ENCODE peak calls at places on chromosomes 1 and 21, in four cellular contexts. M, Z, D and A are unnamed samples.

GRCh38 chr21:26843912-26844257 is 1.3 kb downstream of the ADAMTS1 start:
- DNase-seq in M (peak; percentile 89), Z (no peak), D (no peak), A (no peak)

GRCh38 chr1:66311628-66312027 is 222.3 kb upstream of the SGIP1 start:
- DNase-seq in M (no peak), Z (no peak), D (no peak), A (no peak)

GRCh38 chr21:17526771-17527170 is 13.9 kb downstream of the CXADR start:
- DNase-seq in M (no peak), Z (no peak), D (no peak), A (no peak)

GRCh38 chr21:43865471-43866181 is 603 bp downstream of the AGPAT3 start:
- DNase-seq in M (peak; percentile 26), Z (peak; percentile 62), D (peak; percentile 60), A (peak; percentile 53)

GRCh38 chr1:223716302-223716862 is 4.0 kb downstream of the CAPN2 start:
- DNase-seq in M (peak; percentile 55), Z (no peak), D (no peak), A (no peak)

GRCh38 chr21:34274001-34274400 is 89.8 kb upstream of the KCNE2 start:
- DNase-seq in M (peak; percentile 61), Z (no peak), D (no peak), A (no peak)

GRCh38 chr21:19899645-19900044 is 1098.6 kb upstream of the NCAM2 start:
- DNase-seq in M (no peak), Z (no peak), D (no peak), A (no peak)

GRCh38 chr1:5388622-5389021 is 603.6 kb downstream of the NPHP4 start:
- DNase-seq in M (no peak), Z (no peak), D (no peak), A (no peak)

GRCh38 chr21:17139696-17140095 is 373.1 kb upstream of the CXADR start:
- DNase-seq in M (no peak), Z (no peak), D (no peak), A (no peak)

GRCh38 chr1:46653405-46653853 is 14.7 kb downstream of the ATPAF1 start:
- DNase-seq in M (peak; percentile 58), Z (no peak), D (no peak), A (no peak)

GRCh38 chr1:245598524-245599310 is 443.9 kb downstream of the KIF26B start:
- DNase-seq in M (peak; percentile 36), Z (no peak), D (peak; percentile 51), A (peak; percentile 50)

GRCh38 chr1:184583837-184584236 is 170.8 kb downstream of the EDEM3 start:
- DNase-seq in M (no peak), Z (no peak), D (no peak), A (no peak)

GRCh38 chr1:205447457-205448415 is 8.1 kb downstream of the BLACAT1 start:
- DNase-seq in M (peak; percentile 24), Z (no peak), D (no peak), A (no peak)

GRCh38 chr1:247370786-247371732 is 39.4 kb upstream of the ZNF496 start:
- DNase-seq in M (peak; percentile 54), Z (no peak), D (no peak), A (no peak)

GRCh38 chr1:81174811-81175476 is 625.8 kb upstream of the ADGRL2 start:
- DNase-seq in M (peak; percentile 92), Z (no peak), D (no peak), A (no peak)

GRCh38 chr1:147625274-147625986 is 44.9 kb downstream of the ACP6 start:
- DNase-seq in M (no peak), Z (no peak), D (no peak), A (no peak)

GRCh38 chr1:100868364-100868995 is 26.2 kb downstream of the EXTL2 start:
- DNase-seq in M (peak; percentile 46), Z (no peak), D (no peak), A (no peak)

GRCh38 chr1:200290010-200290685 is 119.7 kb downstream of the ZNF281 start:
- DNase-seq in M (no peak), Z (no peak), D (no peak), A (no peak)

GRCh38 chr1:201356701-201357100 is 20.8 kb downstream of the TNNT2 start:
- DNase-seq in M (no peak), Z (no peak), D (no peak), A (peak; percentile 16)

GRCh38 chr1:119326251-119326650 is 42.3 kb upstream of the HAO2 start:
- DNase-seq in M (no peak), Z (no peak), D (no peak), A (no peak)

GRCh38 chr1:77347646-77348045 is 65.8 kb downstream of the AK5 start:
- DNase-seq in M (peak; percentile 92), Z (no peak), D (no peak), A (no peak)

GRCh38 chr1:205456383-205456867 is 580 bp upstream of the BLACAT1 start:
- DNase-seq in M (no peak), Z (no peak), D (no peak), A (no peak)

GRCh38 chr1:2786329-2787162 is 14.9 kb downstream of the TTC34 start:
- DNase-seq in M (no peak), Z (no peak), D (peak; percentile 39), A (peak; percentile 45)

GRCh38 chr1:65788762-65789161 is 3.9 kb upstream of the PDE4B start:
- DNase-seq in M (no peak), Z (no peak), D (no peak), A (no peak)

GRCh38 chr1:145425436-145426029 is at the start of gene NBPF20:
- DNase-seq in M (peak; percentile 53), Z (peak; percentile 81), D (peak; percentile 80), A (peak; percentile 80)

DNA sequence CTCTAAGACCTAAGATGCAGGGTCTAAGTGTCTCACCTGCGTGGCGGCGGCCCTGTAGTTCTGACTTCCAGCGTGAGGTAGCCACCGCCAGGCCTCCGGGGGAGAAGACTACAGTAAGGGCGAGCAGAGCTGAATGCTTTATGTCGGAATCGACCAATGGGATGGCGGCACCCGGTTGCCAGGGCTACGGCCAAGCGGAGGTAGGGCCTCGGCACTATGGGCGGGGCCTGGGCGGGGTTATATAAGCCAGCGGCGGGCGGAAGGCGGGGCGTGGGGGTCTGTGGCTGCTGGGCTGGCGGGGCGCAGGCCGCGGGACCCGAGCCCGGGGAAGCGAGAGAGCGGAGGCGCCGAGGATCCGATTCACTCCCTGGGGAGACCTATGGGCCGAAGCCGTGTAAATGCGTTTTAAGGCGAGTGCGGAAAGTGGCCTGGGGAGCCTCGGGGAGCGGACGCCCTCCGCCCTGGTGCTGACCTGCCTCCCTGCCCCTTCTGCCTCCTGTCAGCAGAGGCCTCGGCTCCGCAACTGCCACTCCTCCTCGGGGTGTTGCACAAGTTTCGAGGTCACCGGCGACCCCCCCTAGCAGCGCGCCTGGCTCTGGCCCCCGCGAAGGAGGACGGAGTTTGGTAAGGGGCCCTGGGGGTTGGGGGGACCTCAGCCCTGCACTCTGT is at the start of gene AZIN2:
- DNase-seq in M (peak; percentile 92), Z (peak; percentile 99), D (peak; percentile 98), A (peak; percentile 98)
- H3K27ac ChIP-seq in M (peak within 1 kb of the TSS; percentile 66), Z (peak within 1 kb of the TSS; percentile 26), D (no peak within 1 kb of the TSS), A (peak within 1 kb of the TSS; percentile 58)

DNA sequence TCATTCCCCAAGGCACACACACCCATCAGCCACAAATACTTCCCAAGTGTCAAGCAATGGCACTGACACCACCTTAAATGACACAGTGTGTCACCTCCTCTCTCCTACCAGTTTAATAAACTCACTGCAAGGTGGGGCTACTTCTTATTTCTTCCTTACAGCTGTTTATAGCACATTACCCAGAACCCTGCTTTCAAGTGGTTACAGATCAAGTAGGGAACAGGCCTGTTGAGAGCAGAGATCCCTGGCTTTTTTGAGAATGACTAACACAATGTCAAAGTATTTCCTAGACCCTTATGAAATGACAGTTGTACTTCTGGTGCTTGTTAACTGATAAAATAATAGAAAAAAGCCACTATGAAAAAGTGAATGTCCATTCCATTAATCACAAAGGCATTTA is 19.8 kb downstream of the ZBTB17 start:
- DNase-seq in M (peak; percentile 70), Z (no peak), D (no peak), A (no peak)
- H3K27ac ChIP-seq in M (peak overlapping the region; percentile 52), Z (peak overlapping the region; percentile 43), D (no peak overlapping the region), A (no peak overlapping the region)

DNA sequence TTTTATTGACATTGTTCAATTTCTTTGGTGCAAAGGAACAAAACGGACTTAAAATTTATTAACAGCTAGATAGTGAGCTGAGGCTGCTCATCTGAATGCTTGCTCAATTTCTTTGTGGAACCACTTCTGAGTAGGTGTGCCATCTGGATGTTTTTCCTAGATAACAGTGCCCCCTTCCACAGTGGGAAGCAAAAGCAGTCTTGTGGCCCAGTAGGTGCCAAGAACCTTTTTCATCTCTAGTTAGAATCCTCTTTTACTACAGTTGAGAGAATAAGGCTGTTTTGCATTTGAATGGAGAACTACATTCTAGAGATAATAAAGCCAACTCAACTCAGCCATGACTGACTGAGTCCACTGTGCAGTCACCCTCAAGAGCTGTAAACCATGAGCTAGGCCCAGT is 13.3 kb downstream of the F3 start:
- DNase-seq in M (peak; percentile 23), Z (no peak), D (no peak), A (no peak)
- H3K27ac ChIP-seq in M (no peak overlapping the region), Z (no peak overlapping the region), D (no peak overlapping the region), A (peak overlapping the region; percentile 51)

GRCh38 chr1:36865080-36865900 is 169.0 kb downstream of the GRIK3 start:
- DNase-seq in M (no peak), Z (no peak), D (no peak), A (no peak)
- H3K27ac ChIP-seq in M (no peak overlapping the region), Z (no peak overlapping the region), D (no peak overlapping the region), A (no peak overlapping the region)